ENCODE peak calls at places on chromosome 3, in nine cellular contexts. U is SK-N-SH, S is A549, C is GM23338, N is HepG2, V is Panc1, G is GM12878, D is K562, Z is HCT116. F is an unnamed sample.

GRCh38 chr3:179825527-179826246 is 172.8 kb downstream of the USP13 start:
- DNase-seq in D (no peak), Z (no peak), S (no peak), V (no peak), G (no peak), C (no peak), U (peak; percentile 12), N (no peak), F (no peak)

GRCh38 chr3:38541800-38542199 is 45.7 kb downstream of the EXOG start:
- DNase-seq in Z (no peak), D (no peak), G (no peak), V (no peak), U (peak; percentile 47), C (no peak), N (no peak), S (no peak), F (no peak)

GRCh38 chr3:195908439-195909293 is at the start of gene TNK2:
- DNase-seq in V (no peak), Z (no peak), U (peak; percentile 57), D (peak; percentile 50), G (no peak), S (peak; percentile 19), C (peak; percentile 52), N (no peak), F (no peak)

GRCh38 chr3:133113526-133113925 is 75.3 kb downstream of the TMEM108 start:
- DNase-seq in S (no peak), N (no peak), V (no peak), C (no peak), D (no peak), G (no peak), Z (no peak), U (no peak), F (no peak)

GRCh38 chr3:112197131-112197530 is 64.1 kb upstream of the GCSAM start:
- DNase-seq in C (peak; percentile 46), D (no peak), V (no peak), S (no peak), U (no peak), Z (no peak), N (no peak), G (no peak), F (no peak)

GRCh38 chr3:11096266-11097135 is 57.8 kb upstream of the HRH1 start:
- DNase-seq in Z (peak; percentile 74), D (peak; percentile 72), C (peak; percentile 63), U (peak; percentile 91), S (peak; percentile 88), V (no peak), N (no peak), G (no peak), F (peak; percentile 68)

GRCh38 chr3:197856199-197856816 is 65.3 kb downstream of the LRCH3 start:
- DNase-seq in C (no peak), Z (no peak), G (no peak), D (no peak), U (no peak), S (no peak), N (no peak), V (no peak), F (no peak)

GRCh38 chr3:163382183-163382582 is 1696.1 kb downstream of the SI start:
- DNase-seq in N (no peak), V (no peak), Z (no peak), U (no peak), D (no peak), C (no peak), G (no peak), S (no peak), F (no peak)

GRCh38 chr3:126267169-126267975 is 87.0 kb upstream of the ALDH1L1 start:
- DNase-seq in Z (peak; percentile 35), G (no peak), N (peak; percentile 88), U (peak; percentile 82), D (no peak), C (peak; percentile 96), S (peak; percentile 28), V (no peak), F (peak; percentile 36)

GRCh38 chr3:37986479-37987314 is 3.9 kb upstream of the VILL start:
- DNase-seq in G (no peak), D (peak; percentile 98), V (no peak), U (no peak), C (peak; percentile 40), N (peak; percentile 81), Z (no peak), S (no peak), F (no peak)

GRCh38 chr3:166265153-166265552 is 427.9 kb upstream of the BCHE start:
- DNase-seq in U (no peak), D (no peak), C (no peak), N (no peak), G (no peak), Z (no peak), S (no peak), V (no peak), F (no peak)

DNA sequence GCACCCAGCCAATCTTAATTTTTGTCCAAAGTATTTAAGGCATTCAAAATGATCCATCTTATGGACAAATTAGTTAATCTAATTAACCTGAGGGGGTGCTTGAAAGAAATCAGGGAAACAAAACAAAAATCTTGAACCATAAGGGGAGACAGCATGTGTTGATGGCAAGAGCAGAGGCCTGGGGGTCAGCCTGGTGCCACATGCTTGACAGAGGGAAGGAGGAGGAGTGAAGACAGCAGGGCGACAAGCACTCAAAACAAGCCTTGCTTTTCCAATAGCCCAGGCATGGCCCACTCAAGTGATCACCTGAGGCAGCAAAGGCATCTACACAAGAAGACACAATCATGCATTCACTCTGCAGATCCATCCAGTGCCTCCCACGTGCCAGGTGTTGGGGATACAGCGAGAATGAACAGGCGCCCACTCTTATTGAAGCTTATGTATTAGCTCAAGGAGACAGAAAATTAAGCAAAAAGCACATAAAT is 25.0 kb upstream of the MGLL start:
- DNase-seq in N (no peak), D (no peak), C (no peak), S (no peak), U (no peak), G (no peak), Z (no peak), V (no peak), F (no peak)
- TF ChIP-seq REST in N (no peak), D (no peak), C (no peak), S (no peak), U (no peak), G (no peak), Z (no peak), V (no peak), F (no peak)

DNA sequence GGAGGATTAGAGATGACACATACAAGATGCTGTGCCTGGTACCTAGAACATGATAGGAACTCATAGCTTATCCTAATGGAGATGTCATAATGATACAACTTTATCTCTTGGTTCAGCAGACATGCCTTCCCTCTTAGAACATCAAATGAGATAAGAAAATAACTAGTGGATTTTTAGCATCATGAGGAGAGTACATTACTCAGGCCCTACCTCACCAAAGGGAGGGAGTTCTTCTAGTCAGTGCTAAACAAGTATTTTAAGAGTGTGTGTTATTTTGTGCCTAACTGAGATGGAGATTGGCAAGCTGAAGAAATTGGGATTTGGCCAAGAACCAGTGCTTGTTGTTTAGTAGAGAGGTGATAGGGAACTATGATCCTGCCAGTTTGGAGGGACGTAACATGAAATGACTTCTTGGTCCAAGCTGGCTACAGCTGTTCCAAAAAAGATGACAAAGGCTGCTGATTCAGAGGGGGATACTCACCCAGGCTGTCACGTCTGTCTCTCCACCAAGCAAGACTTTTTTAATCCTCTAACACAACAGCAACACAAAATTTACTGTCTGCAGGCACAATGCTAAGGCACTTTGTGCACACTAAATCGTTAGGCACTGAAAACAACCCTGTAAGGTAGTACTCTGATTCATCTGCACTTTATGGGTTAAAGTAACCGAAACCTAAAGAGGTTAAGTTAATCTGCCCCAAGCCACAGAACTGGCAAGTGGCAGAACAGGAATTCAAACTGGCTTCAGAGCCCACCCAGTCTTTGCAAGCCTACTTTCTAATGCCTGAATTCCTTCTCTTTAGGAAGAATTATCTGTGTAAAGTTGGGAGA is 126.5 kb downstream of the CMSS1 start:
- DNase-seq in U (no peak), S (no peak), D (no peak), C (no peak), N (no peak), V (no peak), G (no peak), Z (no peak), F (no peak)
- TF ChIP-seq REST in U (no peak), S (no peak), D (no peak), C (no peak), N (no peak), V (no peak), G (no peak), Z (no peak), F (no peak)

DNA sequence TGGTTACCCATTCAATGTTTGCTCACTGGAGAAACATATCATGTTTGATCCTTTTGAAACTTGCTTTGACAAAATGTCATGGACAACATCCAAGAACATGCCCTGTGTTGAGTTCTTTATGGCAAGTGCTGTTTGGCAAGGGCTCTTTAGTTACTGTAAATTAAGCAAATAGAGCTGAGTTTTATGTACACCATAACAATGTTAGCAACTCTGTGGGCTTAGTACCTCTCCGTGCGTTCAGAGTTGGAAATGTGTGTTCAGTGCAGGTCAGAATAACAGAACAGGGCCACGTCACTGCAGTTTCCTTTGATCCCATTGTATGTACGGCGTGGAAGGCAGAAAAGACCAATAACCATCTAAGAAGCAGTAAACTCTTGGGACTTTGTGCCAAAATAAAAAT is 132.5 kb downstream of the MYRIP start:
- DNase-seq in D (no peak), G (no peak), S (no peak), Z (no peak), U (no peak), C (no peak), N (peak; percentile 27), V (no peak), F (no peak)
- TF ChIP-seq REST in D (no peak), G (no peak), S (no peak), Z (no peak), U (no peak), C (no peak), N (no peak), V (no peak), F (no peak)

GRCh38 chr3:85574306-85574705 is 615.5 kb downstream of the CADM2 start:
- DNase-seq in C (no peak), D (no peak), S (no peak), N (no peak), U (no peak), G (no peak), V (no peak), Z (no peak), F (no peak)

GRCh38 chr3:85570819-85571218 is 612.0 kb downstream of the CADM2 start:
- DNase-seq in C (no peak), S (no peak), V (no peak), U (no peak), N (no peak), G (no peak), D (no peak), Z (no peak), F (no peak)

GRCh38 chr3:85572978-85573377 is 614.2 kb downstream of the CADM2 start:
- DNase-seq in D (no peak), Z (no peak), U (no peak), V (no peak), S (no peak), G (no peak), N (no peak), C (no peak), F (no peak)

GRCh38 chr3:85572426-85572825 is 613.6 kb downstream of the CADM2 start:
- DNase-seq in N (no peak), U (no peak), G (no peak), C (no peak), D (no peak), Z (no peak), S (no peak), V (no peak), F (no peak)

DNA sequence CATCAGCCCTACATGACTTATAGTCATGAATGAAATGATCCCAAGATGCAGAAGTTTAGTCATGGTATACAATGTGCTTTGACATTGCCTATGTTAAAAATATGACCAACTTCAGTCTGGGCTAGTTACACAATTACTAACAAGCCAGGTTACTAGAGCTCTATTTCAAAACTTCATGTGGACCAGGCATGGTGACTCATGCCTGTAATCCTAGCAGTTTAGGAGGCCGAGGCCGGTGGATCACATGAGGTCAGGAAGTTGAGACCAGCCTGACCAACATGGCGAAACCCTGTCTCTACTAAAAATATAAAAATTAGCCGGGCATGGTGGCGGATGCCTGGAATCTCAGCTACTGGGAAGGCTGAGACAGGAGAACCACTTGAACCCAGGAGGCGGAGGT is 613.0 kb downstream of the CADM2 start:
- DNase-seq in N (peak; percentile 3), G (no peak), U (no peak), D (no peak), Z (no peak), C (no peak), V (no peak), S (no peak), F (no peak)
- TF ChIP-seq REST in N (no peak), G (no peak), U (no peak), D (no peak), Z (no peak), C (no peak), V (no peak), S (no peak), F (no peak)

F was measured in HL-60.